ENCODE peak calls at places on chromosomes 2 and 18, in four cellular contexts. N, R, M and S are unnamed samples. For H3K4me1 and H3K9me3, the result is how much of the 10 kb centered on the place peaks cover.

GRCh38 chr2:225999692-226000091 is 600.2 kb downstream of the NYAP2 start:
- DNase-seq in N (no peak), M (no peak), R (no peak), S (no peak)

GRCh38 chr18:44536041-44536440 is 144.6 kb upstream of the SETBP1 start:
- DNase-seq in M (no peak), R (no peak), N (no peak), S (no peak)

GRCh38 chr2:9749546-9750223 is 93.6 kb upstream of the TAF1B start:
- DNase-seq in R (no peak), M (no peak), N (no peak), S (no peak)

GRCh38 chr18:22674300-22674699 is 256.6 kb upstream of the CTAGE1 start:
- DNase-seq in M (no peak), R (no peak), N (no peak), S (no peak)

GRCh38 chr2:62201307-62201706 is 5.4 kb downstream of the B3GNT2 start:
- DNase-seq in M (no peak), R (no peak), N (no peak), S (no peak)

GRCh38 chr2:40032650-40033319 is 253.7 kb upstream of the THUMPD2 start:
- DNase-seq in N (no peak), R (no peak), M (no peak), S (no peak)

GRCh38 chr18:44594779-44595467 is 85.8 kb upstream of the SETBP1 start:
- DNase-seq in N (no peak), M (no peak), R (no peak), S (no peak)

GRCh38 chr2:225937625-225938024 is 538.1 kb downstream of the NYAP2 start:
- DNase-seq in R (no peak), N (no peak), M (no peak), S (no peak)

GRCh38 chr18:29164020-29164706 is 987.2 kb upstream of the CDH2 start:
- DNase-seq in N (no peak), M (no peak), R (no peak), S (no peak)

GRCh38 chr18:36469471-36469870 is 172.0 kb downstream of the FHOD3 start:
- DNase-seq in M (no peak), R (no peak), N (no peak), S (peak)

GRCh38 chr2:9238927-9239326 is 32.3 kb downstream of the ASAP2 start:
- DNase-seq in M (no peak), N (no peak), R (no peak), S (no peak)

GRCh38 chr2:239598011-239598731 is 197.4 kb upstream of the HDAC4 start:
- DNase-seq in R (no peak), M (no peak), N (no peak), S (no peak)

DNA sequence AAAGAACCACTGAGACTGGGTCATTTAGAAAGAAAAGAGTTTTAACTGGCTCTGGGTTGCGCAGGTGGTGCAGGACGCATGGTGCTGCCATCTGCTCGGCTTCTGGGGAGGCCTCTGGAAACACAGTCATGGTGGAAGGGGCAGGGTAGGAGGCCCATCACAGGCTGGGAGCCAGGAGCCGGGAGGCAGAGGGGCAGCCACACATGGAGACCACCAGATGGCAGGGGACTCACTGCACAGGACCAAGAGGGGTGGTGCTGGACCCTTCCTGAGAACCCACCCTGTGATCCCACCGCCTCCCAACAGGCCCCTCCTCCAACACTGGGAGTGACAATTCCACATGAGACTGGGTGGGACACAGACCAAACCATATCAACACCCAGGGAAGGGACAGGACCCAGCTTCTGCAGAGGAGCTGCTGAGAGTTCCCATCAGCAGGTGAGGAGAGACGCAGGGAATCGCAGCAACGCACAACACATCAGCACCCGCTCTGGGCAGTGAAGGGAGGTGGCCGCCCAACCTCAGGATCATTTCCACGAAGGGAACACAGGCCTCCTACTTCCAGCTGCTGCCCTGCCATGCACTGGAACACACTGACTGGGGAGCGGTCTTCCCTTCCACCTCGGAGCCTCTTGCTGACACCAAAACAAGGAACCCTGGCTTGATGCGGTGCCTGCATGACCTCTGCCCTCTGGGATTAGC is 130.7 kb downstream of the TPO start:
- DNase-seq in N (no peak), R (no peak), M (no peak), S (no peak)
- TF ChIP-seq CTCF in N (no peak), R (no peak), M (no peak), S (no peak)

DNA sequence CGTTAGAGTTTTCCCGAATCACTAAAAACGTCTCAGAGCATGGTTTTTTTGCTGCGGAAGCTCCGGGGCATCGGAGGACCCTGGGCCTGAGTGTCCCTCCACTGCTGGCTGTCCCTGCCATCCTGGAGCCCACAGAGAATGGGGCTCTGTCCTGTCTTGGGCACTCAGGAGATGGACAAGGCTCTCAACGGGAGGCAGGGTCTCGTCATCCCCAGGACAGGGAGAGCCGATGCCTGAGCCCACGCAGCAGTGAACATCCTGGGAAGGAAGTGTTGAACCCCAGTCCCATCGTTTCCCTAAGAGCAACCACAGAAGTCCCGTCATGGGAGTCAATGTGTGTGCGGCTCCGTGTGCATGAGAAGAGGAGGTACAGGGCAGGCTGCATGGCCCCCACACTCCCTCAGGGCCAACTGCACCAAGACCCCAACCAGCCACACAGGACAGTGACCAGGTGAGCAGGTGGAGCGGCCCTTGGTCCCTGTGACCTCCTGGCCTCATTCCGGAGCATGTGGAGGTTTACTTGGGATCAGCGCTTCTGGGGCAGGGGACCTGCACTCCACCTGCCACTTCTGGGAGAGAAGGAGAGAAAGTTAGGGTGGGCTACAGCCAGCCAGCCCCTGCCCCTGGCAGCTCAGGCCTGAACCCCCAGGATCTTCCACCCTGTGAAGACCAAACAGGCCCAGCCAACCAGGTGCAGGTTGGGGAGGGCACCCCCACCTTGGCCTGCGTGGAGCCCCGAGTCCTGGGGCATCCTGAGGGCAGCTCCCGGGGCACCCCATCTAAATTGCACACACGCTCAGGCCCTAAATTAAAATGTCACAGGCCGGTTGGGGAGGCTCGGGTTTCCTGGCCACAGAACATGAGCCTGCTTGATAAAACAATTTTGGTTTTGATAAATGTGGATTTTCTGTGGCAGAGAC is 3.1 kb upstream of the SNED1 start:
- DNase-seq in R (no peak), N (no peak), M (peak), S (no peak)
- H3K4me1 ChIP-seq in R (under half), N (under half), M (under half), S (half or more)

DNA sequence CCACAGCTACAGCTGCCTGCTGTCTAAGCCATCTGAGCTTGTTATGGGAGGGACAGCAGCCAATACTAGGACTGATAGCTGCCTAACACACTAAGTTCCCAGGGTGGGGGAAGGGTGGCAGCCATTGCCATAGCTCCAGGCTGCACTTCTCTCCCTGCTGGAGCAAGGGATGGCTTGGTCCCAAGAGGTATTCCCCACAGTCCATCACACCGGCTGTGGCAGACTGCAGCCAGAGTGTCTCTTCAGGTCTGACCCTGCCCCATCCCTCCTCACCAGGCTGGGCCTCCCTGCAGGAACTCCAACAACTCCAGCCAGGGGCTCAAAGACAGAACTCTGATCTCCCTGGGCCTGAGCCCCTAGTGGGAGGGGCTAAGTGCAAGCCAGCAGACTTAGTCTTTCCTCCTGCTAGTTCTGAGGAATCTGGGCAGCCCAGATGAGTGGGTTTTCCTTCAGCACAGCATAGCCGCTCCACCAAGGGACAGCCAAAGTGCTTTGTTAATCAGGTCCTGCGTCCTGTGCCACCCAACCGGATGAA is 632.1 kb downstream of the SOCS6 start:
- DNase-seq in R (no peak), N (no peak), M (no peak), S (no peak)
- H3K9me3 ChIP-seq in R (under half), N (under half), M (under half), S (under half)

GRCh38 chr2:219160186-219161017 is at the start of gene NHEJ1:
- DNase-seq in M (peak), N (peak), R (peak), S (peak)
- TF ChIP-seq CTCF in M (peak), N (peak), R (peak), S (peak)

GRCh38 chr2:122421777-122422176 is 666.3 kb downstream of the TSN start:
- DNase-seq in R (no peak), N (no peak), M (no peak), S (no peak)
- H3K4me1 ChIP-seq in R (under half), N (under half), M (under half), S (under half)

GRCh38 chr18:6249110-6249680 is 165.5 kb downstream of the L3MBTL4 start:
- DNase-seq in N (no peak), M (no peak), R (no peak), S (no peak)
- H3K9me3 ChIP-seq in N (under half), M (under half), R (under half), S (under half)

GRCh38 chr2:47520825-47521665 is 118.1 kb downstream of the MSH2 start:
- DNase-seq in N (peak), R (no peak), M (no peak), S (peak)
- TF ChIP-seq CTCF in N (no peak), R (peak), M (no peak), S (peak)

GRCh38 chr2:235515364-235515742 is 21.5 kb downstream of the AGAP1 start:
- DNase-seq in R (no peak), M (no peak), N (no peak), S (no peak)
- H3K4me1 ChIP-seq in R (under half), M (under half), N (under half), S (under half)

GRCh38 chr2:102145107-102145506 is 2.6 kb downstream of the IL1R1 start:
- DNase-seq in M (no peak), R (no peak), N (no peak), S (no peak)

GRCh38 chr2:102145939-102146338 is 3.4 kb downstream of the IL1R1 start:
- DNase-seq in M (no peak), R (no peak), N (no peak), S (no peak)

GRCh38 chr2:102143450-102143985 is 972 bp downstream of the IL1R1 start:
- DNase-seq in M (no peak), N (no peak), R (no peak), S (peak)

GRCh38 chr2:102142829-102143449 is 393 bp downstream of the IL1R1 start:
- DNase-seq in N (no peak), R (no peak), M (no peak), S (peak)

GRCh38 chr2:102144128-102144527 is 1.6 kb downstream of the IL1R1 start:
- DNase-seq in R (no peak), M (no peak), N (no peak), S (peak)
- H3K9me3 ChIP-seq in R (under half), M (under half), N (under half), S (under half)